ENCODE peak calls at places on chromosomes 12 and 14, in nine cellular contexts. L is endodermal cell, P is right lobe of liver, A is spleen, R is AG09309, N is OCI-LY7, Q is retinal pigment epithelial cell, H is colonic mucosa, X is cardiac muscle cell. D is an unnamed sample.

GRCh38 chr12:96224219-96224615 is 30.0 kb downstream of the ELK3 start:
- DNase-seq in L (no peak), P (no peak), A (no peak), R (no peak), N (no peak), Q (peak), H (no peak), X (no peak), D (no peak)

GRCh38 chr12:39272934-39273770 is 169.8 kb downstream of the KIF21A start:
- DNase-seq in L (peak), P (no peak), A (no peak), R (peak), N (peak), Q (peak), H (peak), X (peak), D (no peak)

GRCh38 chr12:46343122-46343852 is 29.3 kb downstream of the SLC38A2 start:
- DNase-seq in L (no peak), P (no peak), A (no peak), R (no peak), N (no peak), Q (no peak), H (no peak), X (no peak), D (no peak)

GRCh38 chr14:90111895-90112534 is 50.2 kb downstream of the KCNK13 start:
- DNase-seq in L (no peak), P (no peak), A (no peak), R (no peak), N (no peak), Q (no peak), H (no peak), X (no peak), D (no peak)

GRCh38 chr12:1204581-1205121 is 213.6 kb downstream of the ERC1 start:
- DNase-seq in L (no peak), P (no peak), A (no peak), R (no peak), N (peak), Q (no peak), H (no peak), X (no peak), D (no peak)

GRCh38 chr12:123076604-123077297 is 74.1 kb downstream of the PITPNM2 start:
- DNase-seq in L (no peak), P (no peak), A (no peak), R (no peak), N (no peak), Q (no peak), H (no peak), X (no peak), D (no peak)

GRCh38 chr12:27463826-27464554 is 17.5 kb downstream of the SMCO2 start:
- DNase-seq in L (no peak), P (no peak), A (no peak), R (peak), N (no peak), Q (no peak), H (peak), X (no peak), D (peak)

GRCh38 chr12:121505513-121505912 is 75.3 kb downstream of the KDM2B start:
- DNase-seq in L (no peak), P (no peak), A (no peak), R (no peak), N (no peak), Q (no peak), H (no peak), X (no peak), D (no peak)

GRCh38 chr12:52014567-52015392 is 8.0 kb downstream of the TAMALIN start:
- DNase-seq in L (peak), P (no peak), A (no peak), R (no peak), N (no peak), Q (no peak), H (no peak), X (no peak), D (no peak)

GRCh38 chr12:119804011-119804641 is 73.0 kb downstream of the CIT start:
- DNase-seq in L (peak), P (peak), A (no peak), R (no peak), N (no peak), Q (no peak), H (no peak), X (peak), D (peak)

GRCh38 chr12:110583137-110584059 is at the start of gene PPTC7:
- DNase-seq in L (peak), P (peak), A (peak), R (peak), N (peak), Q (peak), H (peak), X (peak), D (peak)

GRCh38 chr14:85660243-85660922 is 130.4 kb downstream of the FLRT2 start:
- DNase-seq in L (no peak), P (no peak), A (no peak), R (no peak), N (no peak), Q (no peak), H (no peak), X (no peak), D (no peak)

GRCh38 chr12:63196168-63196567 is 45.2 kb upstream of the AVPR1A start:
- DNase-seq in L (no peak), P (no peak), A (no peak), R (no peak), N (no peak), Q (no peak), H (no peak), X (no peak), D (no peak)

GRCh38 chr14:32393119-32393518 is 64.0 kb downstream of the AKAP6 start:
- DNase-seq in L (no peak), P (no peak), A (no peak), R (no peak), N (no peak), Q (no peak), H (no peak), X (no peak), D (no peak)

GRCh38 chr12:104456950-104457745 is 400 bp downstream of the CHST11 start:
- DNase-seq in L (peak), P (peak), A (peak), R (no peak), N (peak), Q (no peak), H (peak), X (peak), D (peak)

DNA sequence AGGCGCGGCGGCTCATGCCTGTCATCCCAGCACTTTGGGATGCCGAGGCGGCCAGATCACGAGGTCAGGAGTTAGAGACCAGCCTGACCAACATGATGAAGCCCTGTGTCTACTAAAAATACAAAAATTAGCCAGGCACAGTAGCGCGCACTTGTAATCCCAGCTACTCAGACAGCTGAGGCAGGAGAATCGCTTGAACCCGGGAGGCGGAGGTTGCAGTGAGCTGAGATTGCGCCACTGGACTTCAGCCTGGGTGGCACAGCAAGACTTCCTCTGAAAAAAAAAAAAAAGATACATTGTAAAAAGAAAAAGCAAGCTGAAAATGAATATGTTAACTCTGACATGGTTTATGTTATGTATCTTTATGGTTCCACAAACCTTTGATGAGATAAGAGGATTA is 33.6 kb downstream of the RPGRIP1 start:
- DNase-seq in L (no peak), P (no peak), A (no peak), R (no peak), N (no peak), Q (no peak), H (no peak), X (no peak), D (no peak)
- H3K4me3 ChIP-seq in L (no peak), P (no peak), A (no peak), R (no peak), N (no peak), Q (no peak), H (no peak), X (no peak), D (no peak)

DNA sequence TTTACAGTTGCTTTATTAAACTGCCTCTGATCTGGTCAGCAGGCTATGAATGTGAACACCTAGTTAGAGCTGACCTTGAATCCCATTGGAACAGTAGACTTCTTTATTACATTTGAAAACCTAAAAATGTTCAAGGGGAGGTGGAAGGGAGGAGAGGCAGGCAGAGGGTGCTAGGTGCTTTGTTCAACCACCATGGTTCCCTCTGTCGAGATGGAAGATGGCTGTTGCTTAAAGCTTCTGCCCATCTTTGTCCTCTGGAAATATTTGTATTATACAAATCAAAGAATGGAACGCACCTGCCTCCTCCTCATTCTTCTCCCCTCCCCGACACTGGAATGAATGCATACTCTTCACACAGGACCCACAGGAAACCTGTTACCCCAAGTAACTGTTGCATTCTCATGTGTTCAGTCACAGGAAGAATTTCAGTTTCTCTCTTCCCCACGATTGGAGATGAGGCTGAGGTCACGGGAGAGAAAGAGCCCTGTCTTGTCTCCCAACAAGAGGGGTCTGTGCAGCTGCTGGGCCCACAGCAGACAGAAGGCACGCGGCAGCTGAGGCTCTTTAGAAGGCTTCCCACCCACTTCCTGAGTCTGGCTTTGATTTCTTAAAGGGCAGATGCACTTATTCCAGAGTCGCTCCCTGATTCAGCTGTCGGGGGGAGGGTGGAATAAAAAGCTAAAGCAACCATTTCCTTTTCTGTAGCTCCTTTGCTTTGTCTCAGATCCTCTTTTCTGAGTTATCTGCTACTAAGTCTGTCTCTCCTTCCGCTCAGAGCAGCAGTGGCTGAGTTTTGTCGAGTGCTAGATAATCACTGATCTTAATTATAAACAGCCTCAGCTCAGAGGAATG is 217.9 kb upstream of the BTG1 start:
- DNase-seq in L (no peak), P (peak), A (peak), R (no peak), N (peak), Q (no peak), H (peak), X (peak), D (peak)
- H3K4me3 ChIP-seq in L (no peak), P (no peak), A (peak), R (no peak), N (peak), Q (no peak), H (no peak), X (no peak), D (peak)

GRCh38 chr14:63952933-63953437 is 100.2 kb downstream of the SYNE2 start:
- DNase-seq in L (no peak), P (no peak), A (no peak), R (peak), N (no peak), Q (no peak), H (no peak), X (no peak), D (no peak)
- H3K4me3 ChIP-seq in L (no peak), P (no peak), A (no peak), R (no peak), N (no peak), Q (no peak), H (no peak), X (no peak), D (no peak)

GRCh38 chr12:97456792-97457191 is 5.8 kb upstream of the RMST start:
- DNase-seq in L (no peak), P (no peak), A (no peak), R (no peak), N (no peak), Q (no peak), H (no peak), X (no peak), D (no peak)
- H3K4me3 ChIP-seq in L (no peak), P (no peak), A (no peak), R (no peak), N (no peak), Q (no peak), H (no peak), X (no peak), D (no peak)

DNA sequence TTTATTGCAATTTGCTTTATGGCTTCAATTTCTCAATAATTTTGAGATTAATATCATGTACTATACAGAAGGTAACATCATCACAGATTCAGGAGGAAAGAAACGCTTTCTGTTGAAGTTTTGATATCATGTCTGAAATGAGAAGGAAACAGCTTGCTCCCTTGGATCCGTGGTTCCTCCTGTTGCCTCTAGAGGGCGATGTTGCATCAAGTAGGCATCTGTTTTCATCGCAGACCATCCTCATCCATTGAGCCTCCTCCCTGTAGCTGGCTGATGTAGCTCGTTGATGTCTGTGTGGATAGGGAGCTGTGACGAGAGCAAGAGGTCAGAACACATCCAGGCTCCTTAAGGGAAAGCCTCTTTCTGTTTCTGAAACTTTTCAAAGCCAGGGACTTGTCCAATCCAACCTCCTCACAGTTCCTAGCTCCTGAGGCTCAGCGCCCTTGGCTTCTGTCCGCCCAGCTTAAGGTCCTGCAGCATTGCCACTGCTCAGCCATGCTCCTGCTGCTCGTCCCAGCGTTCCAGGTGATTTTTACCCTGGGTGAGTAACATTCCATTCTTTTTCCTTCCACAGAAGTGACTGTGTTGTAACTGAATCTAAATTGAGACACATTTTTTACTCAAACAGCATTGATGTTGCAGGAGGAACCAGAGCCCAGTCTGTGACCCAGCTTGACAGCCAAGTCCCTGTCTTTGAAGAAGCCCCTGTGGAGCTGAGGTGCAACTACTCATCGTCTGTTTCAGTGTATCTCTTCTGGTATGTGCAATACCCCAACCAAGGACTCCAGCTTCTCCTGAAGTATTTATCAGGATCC is 304.8 kb upstream of the OR4E1 start:
- DNase-seq in L (peak), P (no peak), A (peak), R (no peak), N (peak), Q (no peak), H (peak), X (peak), D (no peak)
- H3K4me3 ChIP-seq in L (no peak), P (no peak), A (no peak), R (no peak), N (no peak), Q (no peak), H (no peak), X (no peak), D (no peak)

DNA sequence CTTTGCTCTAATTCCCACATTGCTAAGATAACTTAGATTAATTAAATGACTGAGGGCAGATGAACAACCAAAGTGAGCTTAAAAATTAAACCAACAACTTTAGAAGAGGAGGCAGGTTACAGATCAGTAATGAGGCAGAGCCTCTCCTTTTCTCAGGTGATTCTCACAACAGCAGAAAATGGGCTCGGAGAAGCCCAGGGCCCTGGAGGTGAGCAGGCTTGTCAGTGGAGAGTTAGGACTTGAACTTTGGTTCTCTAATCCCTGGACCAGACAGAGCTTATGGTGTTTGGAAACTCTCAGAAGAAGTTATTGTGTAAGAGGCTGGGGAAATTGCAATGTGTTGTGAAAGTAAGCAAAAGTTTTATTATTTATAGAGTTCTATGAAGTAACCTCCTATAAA is 2.8 kb downstream of the TRHDE start:
- DNase-seq in L (no peak), P (no peak), A (no peak), R (peak), N (no peak), Q (no peak), H (no peak), X (no peak), D (no peak)
- H3K4me3 ChIP-seq in L (no peak), P (no peak), A (no peak), R (peak), N (no peak), Q (no peak), H (no peak), X (no peak), D (no peak)

GRCh38 chr14:68145539-68145938 is 326.0 kb downstream of the RAD51B start:
- DNase-seq in L (no peak), P (no peak), A (no peak), R (no peak), N (no peak), Q (no peak), H (no peak), X (no peak), D (no peak)

GRCh38 chr14:68145036-68145435 is 325.5 kb downstream of the RAD51B start:
- DNase-seq in L (no peak), P (no peak), A (no peak), R (no peak), N (no peak), Q (no peak), H (peak), X (no peak), D (no peak)

GRCh38 chr14:68143341-68143807 is 323.8 kb downstream of the RAD51B start:
- DNase-seq in L (no peak), P (peak), A (no peak), R (no peak), N (no peak), Q (no peak), H (peak), X (no peak), D (peak)

GRCh38 chr14:68141531-68142088 is 322.0 kb downstream of the RAD51B start:
- DNase-seq in L (no peak), P (no peak), A (no peak), R (no peak), N (no peak), Q (no peak), H (no peak), X (no peak), D (no peak)

DNA sequence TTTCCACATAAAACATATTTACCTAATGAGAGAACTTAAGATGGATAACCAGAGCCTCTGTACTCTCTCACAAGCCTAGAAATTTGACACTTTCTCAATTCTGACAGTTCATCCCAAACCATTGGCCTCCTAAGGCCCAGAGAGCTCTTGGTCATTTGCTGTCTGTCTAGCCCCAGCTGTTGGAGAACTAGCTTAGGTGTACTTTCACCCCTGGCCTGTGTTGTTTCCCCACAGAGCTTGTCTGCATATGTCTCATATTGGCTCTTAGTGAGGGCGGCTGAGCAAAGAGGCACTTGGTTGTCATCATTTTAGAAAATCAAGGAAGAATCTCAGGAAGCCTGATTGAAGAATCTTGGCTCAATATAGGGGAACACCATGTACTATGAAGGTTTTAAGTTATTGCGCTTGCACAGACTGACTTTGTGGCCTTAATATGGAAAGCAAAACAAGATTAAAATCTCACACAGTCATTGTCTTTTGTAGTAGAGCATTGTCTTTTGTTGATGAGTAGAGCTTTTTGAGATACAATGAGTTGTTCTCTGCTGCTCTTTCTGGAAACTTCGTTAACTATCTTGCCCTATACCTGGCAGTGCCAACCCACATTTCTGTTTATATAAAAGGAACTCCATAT is 324.6 kb downstream of the RAD51B start:
- DNase-seq in L (no peak), P (no peak), A (no peak), R (no peak), N (no peak), Q (no peak), H (peak), X (no peak), D (no peak)
- H3K4me3 ChIP-seq in L (no peak), P (no peak), A (no peak), R (no peak), N (no peak), Q (no peak), H (no peak), X (no peak), D (no peak)